ENCODE peak calls at places on chromosome 10, in nine cellular contexts. One of them, this sample, is unnamed.

GRCh38 chr10:105269689-105270088 is 628.6 kb downstream of the SORCS3 start:
- DNase-seq in hepatocyte: no peak
- DNase-seq in HTR-8/SVneo: no peak
- DNase-seq in testis: no peak
- DNase-seq in IMR-90: no peak
- DNase-seq in DMS153: no peak
- DNase-seq in BE2C: no peak
- DNase-seq in AG09319: no peak
- DNase-seq in EL: no peak
- DNase-seq in this sample: no peak

GRCh38 chr10:33199731-33200130 is 134.7 kb downstream of the NRP1 start:
- DNase-seq in hepatocyte: no peak
- DNase-seq in HTR-8/SVneo: no peak
- DNase-seq in testis: no peak
- DNase-seq in IMR-90: peak; percentile 35
- DNase-seq in DMS153: no peak
- DNase-seq in BE2C: peak; percentile 34
- DNase-seq in AG09319: no peak
- DNase-seq in EL: peak; percentile 55
- DNase-seq in this sample: no peak

GRCh38 chr10:4653160-4653559 is 172.8 kb upstream of the AKR1E2 start:
- DNase-seq in hepatocyte: no peak
- DNase-seq in HTR-8/SVneo: no peak
- DNase-seq in testis: no peak
- DNase-seq in IMR-90: no peak
- DNase-seq in DMS153: no peak
- DNase-seq in BE2C: no peak
- DNase-seq in AG09319: no peak
- DNase-seq in EL: no peak
- DNase-seq in this sample: no peak

GRCh38 chr10:128026620-128027281 is 99.5 kb downstream of the MKI67 start:
- DNase-seq in hepatocyte: no peak
- DNase-seq in HTR-8/SVneo: no peak
- DNase-seq in testis: no peak
- DNase-seq in IMR-90: no peak
- DNase-seq in DMS153: no peak
- DNase-seq in BE2C: no peak
- DNase-seq in AG09319: no peak
- DNase-seq in EL: no peak
- DNase-seq in this sample: no peak

GRCh38 chr10:78515037-78515872 is 481.6 kb downstream of the RPS24 start:
- DNase-seq in hepatocyte: no peak
- DNase-seq in HTR-8/SVneo: no peak
- DNase-seq in testis: no peak
- DNase-seq in IMR-90: no peak
- DNase-seq in DMS153: no peak
- DNase-seq in BE2C: peak; percentile 33
- DNase-seq in AG09319: no peak
- DNase-seq in EL: peak; percentile 15
- DNase-seq in this sample: peak; percentile 25

GRCh38 chr10:38740102-38740501 is 646.0 kb downstream of the ZNF37A start:
- DNase-seq in hepatocyte: no peak
- DNase-seq in HTR-8/SVneo: no peak
- DNase-seq in testis: no peak
- DNase-seq in IMR-90: no peak
- DNase-seq in DMS153: no peak
- DNase-seq in BE2C: no peak
- DNase-seq in AG09319: no peak
- DNase-seq in EL: no peak
- DNase-seq in this sample: no peak

GRCh38 chr10:47283848-47284247 is 16.1 kb upstream of the GDF10 start:
- DNase-seq in hepatocyte: no peak
- DNase-seq in HTR-8/SVneo: no peak
- DNase-seq in testis: no peak
- DNase-seq in IMR-90: no peak
- DNase-seq in DMS153: no peak
- DNase-seq in BE2C: no peak
- DNase-seq in AG09319: no peak
- DNase-seq in EL: no peak
- DNase-seq in this sample: no peak

GRCh38 chr10:44394696-44395383 is 9.9 kb upstream of the CXCL12 start:
- DNase-seq in hepatocyte: no peak
- DNase-seq in HTR-8/SVneo: no peak
- DNase-seq in testis: no peak
- DNase-seq in IMR-90: no peak
- DNase-seq in DMS153: no peak
- DNase-seq in BE2C: no peak
- DNase-seq in AG09319: no peak
- DNase-seq in EL: no peak
- DNase-seq in this sample: no peak

GRCh38 chr10:36606234-36606839 is 519.1 kb upstream of the ANKRD30A start:
- DNase-seq in hepatocyte: no peak
- DNase-seq in HTR-8/SVneo: no peak
- DNase-seq in testis: no peak
- DNase-seq in IMR-90: peak; percentile 40
- DNase-seq in DMS153: no peak
- DNase-seq in BE2C: no peak
- DNase-seq in AG09319: no peak
- DNase-seq in EL: no peak
- DNase-seq in this sample: no peak

GRCh38 chr10:44857363-44858016 is 53.6 kb upstream of the TMEM72 start:
- DNase-seq in hepatocyte: peak; percentile 74
- DNase-seq in HTR-8/SVneo: peak; percentile 84
- DNase-seq in testis: peak; percentile 79
- DNase-seq in IMR-90: peak; percentile 84
- DNase-seq in DMS153: peak; percentile 17
- DNase-seq in BE2C: peak; percentile 58
- DNase-seq in AG09319: peak; percentile 95
- DNase-seq in EL: peak; percentile 93
- DNase-seq in this sample: peak; percentile 40

GRCh38 chr10:1661416-1661815 is 75.9 kb downstream of the ADARB2 start:
- DNase-seq in hepatocyte: no peak
- DNase-seq in HTR-8/SVneo: no peak
- DNase-seq in testis: no peak
- DNase-seq in IMR-90: no peak
- DNase-seq in DMS153: no peak
- DNase-seq in BE2C: no peak
- DNase-seq in AG09319: no peak
- DNase-seq in EL: no peak
- DNase-seq in this sample: no peak

GRCh38 chr10:8502611-8503010 is 448.1 kb downstream of the GATA3 start:
- DNase-seq in hepatocyte: no peak
- DNase-seq in HTR-8/SVneo: no peak
- DNase-seq in testis: no peak
- DNase-seq in IMR-90: no peak
- DNase-seq in DMS153: no peak
- DNase-seq in BE2C: no peak
- DNase-seq in AG09319: no peak
- DNase-seq in EL: no peak
- DNase-seq in this sample: no peak